ENCODE peak calls at places on chromosome 7, in eight cellular contexts. S is RWPE1, H is adrenal gland, J is astrocyte of the spinal cord, K is B cell, L is tibial artery, Y is brain microvascular endothelial cell, P is tibial nerve. X is an unnamed sample.
A peak's percentile ranks its signal among the peaks of the same experiment; 100 is the strongest.

GRCh38 chr7:140403878-140404564 is at the start of gene RAB19:
- DNase-seq in S (peak; percentile 22), H (no peak), J (no peak), K (peak; percentile 57), L (no peak), Y (no peak), P (no peak), X (peak; percentile 52)

GRCh38 chr7:47506716-47507354 is 75.1 kb downstream of the TNS3 start:
- DNase-seq in S (no peak), H (peak; percentile 56), J (peak; percentile 76), K (no peak), L (peak; percentile 24), Y (peak; percentile 78), P (no peak), X (peak; percentile 14)

GRCh38 chr7:50562126-50562525 is 3.1 kb downstream of the DDC start:
- DNase-seq in S (no peak), H (no peak), J (no peak), K (no peak), L (no peak), Y (no peak), P (no peak), X (no peak)

GRCh38 chr7:91636129-91636724 is 244.3 kb downstream of the MTERF1 start:
- DNase-seq in S (no peak), H (peak; percentile 15), J (peak; percentile 23), K (peak; percentile 30), L (peak; percentile 21), Y (peak; percentile 19), P (no peak), X (no peak)

GRCh38 chr7:3955751-3956696 is 655.0 kb downstream of the SDK1 start:
- DNase-seq in S (peak; percentile 93), H (no peak), J (peak; percentile 60), K (peak; percentile 46), L (no peak), Y (peak; percentile 20), P (no peak), X (no peak)

GRCh38 chr7:42138691-42139090 is 98.3 kb downstream of the GLI3 start:
- DNase-seq in S (no peak), H (no peak), J (no peak), K (no peak), L (no peak), Y (no peak), P (no peak), X (no peak)

GRCh38 chr7:96329189-96329588 is 7.3 kb upstream of the SLC25A13 start:
- DNase-seq in S (no peak), H (no peak), J (no peak), K (no peak), L (no peak), Y (no peak), P (no peak), X (no peak)

GRCh38 chr7:137772221-137772620 is 74.6 kb downstream of the DGKI start:
- DNase-seq in S (no peak), H (no peak), J (no peak), K (no peak), L (no peak), Y (peak; percentile 72), P (no peak), X (no peak)

GRCh38 chr7:98084631-98085030 is 22.0 kb upstream of the LMTK2 start:
- DNase-seq in S (no peak), H (no peak), J (no peak), K (no peak), L (no peak), Y (no peak), P (no peak), X (no peak)

GRCh38 chr7:105216786-105217185 is 171.9 kb downstream of the SRPK2 start:
- DNase-seq in S (no peak), H (no peak), J (no peak), K (no peak), L (no peak), Y (no peak), P (no peak), X (no peak)

GRCh38 chr7:26284995-26285632 is 6.5 kb upstream of the SNX10 start:
- DNase-seq in S (peak; percentile 29), H (no peak), J (no peak), K (no peak), L (no peak), Y (no peak), P (no peak), X (no peak)

GRCh38 chr7:23226841-23227450 is 19.6 kb upstream of the GPNMB start:
- DNase-seq in S (no peak), H (no peak), J (no peak), K (no peak), L (no peak), Y (no peak), P (no peak), X (no peak)

GRCh38 chr7:122301858-122302745 is 2.4 kb downstream of the FEZF1 start:
- DNase-seq in S (no peak), H (no peak), J (no peak), K (no peak), L (no peak), Y (no peak), P (no peak), X (no peak)

GRCh38 chr7:121032645-121033460 is 44.3 kb downstream of the CPED1 start:
- DNase-seq in S (no peak), H (no peak), J (no peak), K (no peak), L (no peak), Y (no peak), P (no peak), X (no peak)

GRCh38 chr7:141074162-141074989 is 512 bp downstream of the TMEM178B start:
- DNase-seq in S (no peak), H (peak; percentile 26), J (peak; percentile 5), K (peak; percentile 20), L (no peak), Y (no peak), P (no peak), X (no peak)

GRCh38 chr7:500521-501420 is 18.9 kb downstream of the PDGFA start:
- DNase-seq in S (no peak), H (no peak), J (no peak), K (no peak), L (no peak), Y (no peak), P (no peak), X (peak; percentile 85)

GRCh38 chr7:129801882-129802281 is 150.9 kb downstream of the UBE2H start:
- DNase-seq in S (no peak), H (no peak), J (no peak), K (no peak), L (no peak), Y (no peak), P (no peak), X (peak; percentile 33)

DNA sequence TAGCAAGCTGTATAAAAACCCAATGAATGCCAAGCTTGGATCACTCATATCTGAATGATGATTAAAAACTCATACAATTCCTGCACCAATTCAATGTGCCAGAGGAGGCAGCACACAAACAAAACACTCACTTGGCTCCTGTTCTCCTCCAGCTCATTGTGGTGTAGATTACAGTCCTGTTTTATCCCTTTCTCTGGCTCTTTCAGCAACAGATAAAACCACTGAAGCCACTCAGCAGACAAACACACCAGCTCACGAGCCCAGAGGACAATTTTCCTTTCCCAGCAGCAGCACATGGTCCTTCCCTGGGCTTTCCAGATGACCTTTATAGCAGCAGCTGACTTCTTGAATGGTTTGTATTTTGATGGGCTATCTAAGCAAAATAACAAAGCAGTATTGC is 107.3 kb upstream of the STARD3NL start:
- DNase-seq in S (no peak), H (no peak), J (peak; percentile 22), K (no peak), L (no peak), Y (peak; percentile 67), P (no peak), X (no peak)
- TF ChIP-seq CTCF in S (no peak), H (peak; percentile 55), J (peak; percentile 50), K (no peak), L (no peak), Y (peak; percentile 64), P (peak; percentile 46), X (peak; percentile 69)

GRCh38 chr7:12686234-12686893 is 1.1 kb upstream of the ARL4A start:
- DNase-seq in S (peak; percentile 85), H (peak; percentile 96), J (peak; percentile 86), K (peak; percentile 99), L (peak; percentile 87), Y (peak; percentile 79), P (peak; percentile 76), X (peak; percentile 93)

GRCh38 chr7:12685550-12685949 is 1.9 kb upstream of the ARL4A start:
- DNase-seq in S (no peak), H (no peak), J (peak; percentile 57), K (peak; percentile 55), L (peak; percentile 33), Y (peak; percentile 39), P (no peak), X (no peak)

GRCh38 chr7:12684733-12685132 is 2.7 kb upstream of the ARL4A start:
- DNase-seq in S (no peak), H (no peak), J (no peak), K (peak; percentile 55), L (no peak), Y (no peak), P (no peak), X (no peak)

GRCh38 chr7:12687213-12688171 is at the start of gene ARL4A:
- DNase-seq in S (peak; percentile 100), H (peak; percentile 99), J (peak; percentile 99), K (peak; percentile 87), L (peak; percentile 100), Y (peak; percentile 99), P (peak; percentile 99), X (peak; percentile 99)

GRCh38 chr7:12686894-12687212 is 580 bp upstream of the ARL4A start:
- DNase-seq in S (no peak), H (no peak), J (no peak), K (no peak), L (no peak), Y (no peak), P (no peak), X (no peak)
- TF ChIP-seq CTCF in S (peak; percentile 77), H (no peak), J (no peak), K (peak; percentile 64), L (no peak), Y (no peak), P (no peak), X (peak; percentile 77)

GRCh38 chr7:117012284-117013174 is 59.2 kb downstream of the ST7 start:
- DNase-seq in S (peak; percentile 44), H (no peak), J (peak; percentile 64), K (peak; percentile 16), L (no peak), Y (peak; percentile 51), P (no peak), X (no peak)
- TF ChIP-seq CTCF in S (peak; percentile 28), H (no peak), J (peak; percentile 47), K (peak; percentile 31), L (peak; percentile 15), Y (peak; percentile 62), P (no peak), X (peak; percentile 77)

DNA sequence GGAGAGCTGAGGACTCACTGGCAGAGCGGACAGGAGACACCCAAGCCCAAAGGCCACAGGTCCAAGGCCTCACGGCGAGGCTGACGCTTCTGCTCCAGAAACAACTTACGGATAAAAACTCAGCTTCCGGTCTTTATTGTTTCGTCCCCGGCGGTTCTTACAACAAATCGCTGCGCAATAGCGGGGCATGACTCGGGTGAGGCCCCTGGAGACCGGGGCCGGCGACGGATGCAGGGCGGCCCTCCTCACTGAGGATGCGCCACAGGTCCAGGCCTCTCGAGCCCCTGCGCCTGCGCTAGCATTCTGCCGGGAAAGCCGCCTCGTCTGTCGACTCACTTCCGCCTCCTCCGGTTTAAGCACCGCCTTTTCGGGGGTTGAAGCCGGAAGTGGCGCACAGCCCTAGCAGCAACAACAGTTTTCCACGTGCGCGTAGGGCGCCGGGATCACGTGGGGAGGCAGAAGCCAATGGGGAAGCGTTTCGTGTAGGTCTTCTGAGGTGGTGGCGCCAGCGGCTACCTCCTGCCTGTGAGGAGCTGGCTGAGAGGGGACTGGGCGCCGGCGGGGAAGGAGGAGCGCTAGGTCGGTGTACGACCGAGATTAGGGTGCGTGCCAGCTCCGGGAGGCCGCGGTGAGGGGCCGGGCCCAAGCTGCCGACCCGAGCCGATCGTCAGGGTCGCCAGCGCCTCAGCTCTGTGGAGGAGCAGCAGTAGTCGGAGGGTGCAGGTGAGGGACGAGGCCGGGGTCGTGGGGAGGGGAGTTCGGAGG is at the start of the genes DNAJB9 and THAP5:
- DNase-seq in S (peak; percentile 98), H (peak; percentile 100), J (peak; percentile 100), K (peak; percentile 99), L (peak; percentile 99), Y (peak; percentile 99), P (peak; percentile 96), X (peak; percentile 99)
- TF ChIP-seq CTCF in S (no peak), H (no peak), J (no peak), K (no peak), L (no peak), Y (no peak), P (no peak), X (no peak)